ENCODE peak calls at places on chromosome 17, in seven cellular contexts. F is NT2/D1, C is aorta, Z is adrenal gland, M is left ventricle myocardium inferior, X is heart right ventricle, G is pancreas. U is an unnamed sample. For H3K27me3 and H3K36me3, the result is how much of the 10 kb centered on the place peaks cover.

GRCh38 chr17:57965521-57966160 is 10.4 kb upstream of the CUEDC1 start:
- DNase-seq in X (no peak), Z (peak), M (no peak), F (no peak), G (no peak), C (no peak), U (no peak)

GRCh38 chr17:71921726-71922320 is 199.0 kb upstream of the SOX9 start:
- DNase-seq in G (no peak), M (no peak), F (no peak), X (no peak), C (no peak), Z (no peak), U (no peak)

GRCh38 chr17:53092072-53092471 is 730.7 kb upstream of the KIF2B start:
- DNase-seq in Z (no peak), M (no peak), G (no peak), F (no peak), X (no peak), C (no peak), U (no peak)

GRCh38 chr17:6843241-6843890 is 11.8 kb upstream of the TEKT1 start:
- DNase-seq in X (no peak), M (no peak), C (no peak), F (peak), G (no peak), Z (no peak), U (no peak)

GRCh38 chr17:50580636-50581035 is 20.1 kb downstream of the CACNA1G start:
- DNase-seq in X (no peak), M (no peak), C (no peak), Z (no peak), F (no peak), G (no peak), U (no peak)

GRCh38 chr17:43645765-43646481 is 15.8 kb downstream of the MEOX1 start:
- DNase-seq in X (peak), G (peak), Z (peak), M (peak), C (peak), F (no peak), U (peak)

GRCh38 chr17:75515523-75516254 is at the start of gene CASKIN2:
- DNase-seq in X (peak), M (peak), C (peak), F (peak), G (peak), Z (peak), U (peak)

GRCh38 chr17:31385428-31386285 is 5.8 kb upstream of the RAB11FIP4 start:
- DNase-seq in M (no peak), Z (no peak), C (no peak), G (no peak), F (no peak), X (no peak), U (peak)

GRCh38 chr17:50139950-50140885 is 10.3 kb upstream of the SAMD14 start:
- DNase-seq in X (peak), G (peak), C (peak), F (no peak), Z (peak), M (peak), U (peak)

GRCh38 chr17:30378191-30378796 is 433 bp upstream of the CPD start:
- DNase-seq in M (peak), G (no peak), X (peak), C (peak), Z (no peak), F (no peak), U (no peak)

GRCh38 chr17:19833914-19834313 is 33.8 kb downstream of the ULK2 start:
- DNase-seq in Z (no peak), G (no peak), X (no peak), C (no peak), M (no peak), F (no peak), U (no peak)

GRCh38 chr17:4420692-4421131 is 13.0 kb upstream of the SPNS3 start:
- DNase-seq in G (peak), Z (peak), M (no peak), F (no peak), C (no peak), X (no peak), U (peak)

GRCh38 chr17:37092041-37092440 is 143.3 kb downstream of the AATF start:
- DNase-seq in C (no peak), F (no peak), X (no peak), Z (no peak), G (no peak), M (no peak), U (no peak)

GRCh38 chr17:47950448-47950847 is 7.2 kb downstream of the PRR15L start:
- DNase-seq in G (no peak), F (no peak), M (no peak), C (no peak), X (no peak), Z (no peak), U (no peak)

GRCh38 chr17:79479876-79480275 is 131.0 kb downstream of the RBFOX3 start:
- DNase-seq in F (no peak), G (no peak), Z (no peak), C (no peak), M (no peak), X (no peak), U (no peak)
- H3K27me3 ChIP-seq in F (under half), G (under half), Z (under half), C (under half), M (half or more), X (half or more), U (under half)

GRCh38 chr17:9255838-9256237 is 234.5 kb downstream of the NTN1 start:
- DNase-seq in M (no peak), Z (no peak), C (no peak), X (no peak), G (no peak), F (no peak), U (peak)
- H3K36me3 ChIP-seq in M (under half), Z (under half), C (under half), X (under half), G (under half), F (under half), U (under half)

GRCh38 chr17:38872671-38873385 is 3.0 kb downstream of the LASP1 start:
- DNase-seq in C (no peak), F (no peak), Z (no peak), M (no peak), X (no peak), G (peak), U (no peak)

GRCh38 chr17:38871992-38872605 is 2.2 kb downstream of the LASP1 start:
- DNase-seq in X (no peak), C (no peak), F (no peak), Z (no peak), G (no peak), M (no peak), U (no peak)

GRCh38 chr17:38875477-38876080 is 5.7 kb downstream of the LASP1 start:
- DNase-seq in X (no peak), F (no peak), Z (no peak), C (no peak), G (no peak), M (no peak), U (no peak)

GRCh38 chr17:38874505-38875419 is 4.9 kb downstream of the LASP1 start:
- DNase-seq in M (no peak), F (no peak), G (no peak), C (peak), Z (no peak), X (no peak), U (no peak)

GRCh38 chr17:38873646-38874380 is 4.0 kb downstream of the LASP1 start:
- DNase-seq in C (no peak), G (no peak), M (no peak), X (no peak), F (no peak), Z (no peak), U (no peak)
- H3K4me3 ChIP-seq in C (no peak), G (no peak), M (peak), X (no peak), F (no peak), Z (no peak), U (no peak)

GRCh38 chr17:28327031-28327607 is 8.1 kb downstream of the TMEM97 start:
- DNase-seq in F (no peak), Z (no peak), G (no peak), M (no peak), X (no peak), C (peak), U (no peak)

GRCh38 chr17:28324776-28325175 is 5.8 kb downstream of the TMEM97 start:
- DNase-seq in G (no peak), C (no peak), F (no peak), X (no peak), Z (no peak), M (no peak), U (no peak)

GRCh38 chr17:28324272-28324745 is 5.3 kb downstream of the TMEM97 start:
- DNase-seq in C (no peak), F (no peak), X (no peak), G (no peak), Z (no peak), M (no peak), U (no peak)

GRCh38 chr17:28326114-28326513 is 7.1 kb downstream of the TMEM97 start:
- DNase-seq in X (no peak), F (no peak), M (no peak), C (no peak), G (no peak), Z (peak), U (no peak)

DNA sequence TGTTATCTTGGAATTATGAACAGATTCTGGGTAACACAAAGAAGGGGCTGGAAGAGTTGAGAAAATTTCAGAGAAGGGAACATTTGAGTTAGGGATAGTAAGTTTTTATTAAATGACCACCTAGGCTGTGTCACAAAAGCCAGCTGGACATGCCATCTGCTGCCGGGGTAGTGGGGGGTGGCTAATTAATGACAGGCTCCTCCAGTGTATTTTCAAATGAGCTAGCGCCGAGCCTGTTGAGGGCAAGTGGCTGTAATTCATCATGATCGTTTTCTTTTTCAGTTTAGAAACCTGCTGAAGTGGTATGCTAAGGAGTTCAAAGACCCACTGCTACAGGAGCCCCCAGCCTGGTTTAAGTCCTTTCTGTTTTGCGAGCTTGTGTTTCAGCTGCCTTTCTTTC is 6.2 kb downstream of the TMEM97 start:
- DNase-seq in M (no peak), Z (no peak), X (no peak), F (no peak), G (no peak), C (peak), U (no peak)
- H3K27me3 ChIP-seq in M (under half), Z (under half), X (under half), F (under half), G (under half), C (under half), U (under half)

DNA sequence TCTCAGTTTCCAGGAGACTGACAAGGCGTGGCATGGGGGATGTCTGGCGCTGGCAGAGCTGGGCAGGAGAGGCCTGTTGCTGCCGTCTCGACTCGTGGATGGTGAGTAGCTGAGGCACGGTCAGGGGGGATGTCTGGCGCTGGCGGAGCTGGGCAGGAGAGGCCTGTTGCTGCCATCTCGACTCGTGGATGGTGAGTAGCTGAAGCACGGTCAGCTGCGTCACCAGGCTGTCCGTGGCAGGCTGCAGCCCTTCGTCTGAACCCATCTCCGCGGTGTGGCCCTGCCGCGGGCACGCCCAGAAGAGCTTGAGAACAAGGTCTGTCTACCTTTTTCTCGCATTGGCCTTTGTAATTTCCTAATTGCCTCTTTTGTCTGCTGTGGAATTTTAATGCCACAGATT is 25.0 kb downstream of the ZNF750 start:
- DNase-seq in C (no peak), G (no peak), Z (no peak), X (no peak), F (no peak), M (no peak), U (no peak)
- H3K36me3 ChIP-seq in C (under half), G (under half), Z (under half), X (under half), F (half or more), M (half or more), U (half or more)

DNA sequence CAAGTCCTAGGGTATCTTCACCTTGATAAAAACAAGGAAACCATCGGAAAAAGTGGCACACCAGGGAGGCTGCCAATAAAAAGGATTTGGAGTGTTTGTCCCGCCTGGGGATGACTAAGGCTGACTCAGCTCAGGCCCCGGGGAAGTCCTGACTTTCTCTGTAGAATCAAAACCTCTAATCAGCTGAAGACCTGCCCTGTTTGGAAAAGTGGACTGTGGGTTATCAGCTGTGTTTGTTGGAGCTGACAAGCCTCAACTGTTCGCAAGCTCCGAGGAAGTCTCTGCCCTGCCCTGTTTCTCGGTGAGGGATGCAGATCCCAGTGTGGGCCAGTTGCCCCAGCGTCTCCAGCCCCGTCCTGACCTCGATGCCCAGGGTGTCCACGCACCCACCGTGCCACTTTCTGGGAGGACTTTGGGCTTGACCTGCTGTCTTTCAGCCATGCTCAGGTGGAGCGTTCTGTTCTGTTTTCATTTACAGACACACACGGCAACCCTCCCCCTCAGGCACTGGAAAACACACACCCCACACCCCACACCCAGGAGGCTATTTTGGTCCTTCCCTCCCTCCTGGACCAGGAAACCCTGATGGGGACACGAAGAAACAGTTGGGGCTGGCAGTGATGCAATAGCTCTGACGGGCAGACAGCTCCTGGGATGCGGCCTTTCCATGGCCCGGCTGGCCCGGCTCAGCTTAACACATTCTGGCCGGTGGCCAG is 27.6 kb upstream of the PITPNA start:
- DNase-seq in C (peak), M (peak), Z (peak), G (peak), X (peak), F (no peak), U (peak)
- H3K4me3 ChIP-seq in C (no peak), M (no peak), Z (no peak), G (no peak), X (no peak), F (no peak), U (no peak)